ENCODE peak calls at places on chromosomes 1 and 21, in five cellular contexts. F is psoas muscle, Y is A549, U is GM10248, D is glutamatergic neuron. P is an unnamed sample.

GRCh38 chr1:81032374-81032773 is 768.4 kb upstream of the ADGRL2 start:
- DNase-seq in U (no peak), Y (no peak), F (no peak), D (no peak), P (no peak)

GRCh38 chr1:82161651-82162238 is 361.0 kb downstream of the ADGRL2 start:
- DNase-seq in Y (no peak), D (no peak), U (peak; percentile 12), F (no peak), P (no peak)

GRCh38 chr21:31530918-31531705 is 128.4 kb upstream of the SOD1 start:
- DNase-seq in F (no peak), D (no peak), Y (no peak), U (no peak), P (no peak)

GRCh38 chr1:220498188-220498587 is 29.7 kb upstream of the MARK1 start:
- DNase-seq in F (no peak), Y (no peak), U (no peak), D (peak; percentile 74), P (no peak)

GRCh38 chr1:183416850-183417690 is 1.1 kb downstream of the NMNAT2 start:
- DNase-seq in F (peak; percentile 60), D (peak; percentile 79), U (peak; percentile 40), Y (peak; percentile 35), P (no peak)

GRCh38 chr1:9143250-9143649 is 14.3 kb upstream of the GPR157 start:
- DNase-seq in D (no peak), Y (no peak), U (no peak), F (peak; percentile 50), P (no peak)

GRCh38 chr1:36653850-36654249 is 171.1 kb upstream of the CSF3R start:
- DNase-seq in Y (peak; percentile 14), D (no peak), U (no peak), F (peak; percentile 24), P (no peak)

GRCh38 chr1:19877821-19878636 is 4.2 kb upstream of the OTUD3 start:
- DNase-seq in F (no peak), Y (no peak), U (no peak), D (no peak), P (no peak)

GRCh38 chr1:194280463-194280862 is 1094.0 kb upstream of the B3GALT2 start:
- DNase-seq in D (no peak), F (no peak), Y (no peak), U (no peak), P (no peak)

DNA sequence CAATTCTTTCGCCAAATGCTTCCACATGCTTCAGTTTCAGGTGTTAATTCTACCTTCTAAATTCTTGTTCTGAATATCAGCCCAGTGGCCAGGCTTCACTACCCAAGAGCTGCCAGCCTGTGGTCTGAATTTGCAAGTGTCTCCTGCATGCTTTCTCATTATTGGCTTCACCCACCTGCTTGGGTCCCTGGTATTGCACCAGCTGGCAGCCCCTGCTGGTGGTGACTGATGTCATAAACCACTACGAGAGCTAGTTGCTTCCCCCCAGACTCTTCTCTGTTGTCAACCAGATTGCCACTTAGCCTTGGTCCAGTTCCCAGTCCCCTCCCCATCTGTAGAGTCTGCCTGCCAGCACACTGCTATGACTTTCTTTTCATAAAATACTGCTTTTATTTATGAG is 197.7 kb upstream of the DUSP10 start:
- DNase-seq in D (peak; percentile 42), Y (no peak), F (no peak), U (no peak), P (no peak)
- TF ChIP-seq CTCF in D (no peak), Y (no peak), F (no peak), U (no peak), P (no peak)

GRCh38 chr1:52747450-52747849 is 21.2 kb downstream of the ZYG11B start:
- DNase-seq in F (no peak), U (no peak), D (no peak), Y (no peak), P (no peak)

GRCh38 chr1:52746189-52746588 is 19.9 kb downstream of the ZYG11B start:
- DNase-seq in D (no peak), Y (no peak), F (no peak), U (no peak), P (no peak)

GRCh38 chr1:52752427-52752826 is 26.2 kb downstream of the ZYG11B start:
- DNase-seq in U (no peak), Y (no peak), F (no peak), D (no peak), P (no peak)

GRCh38 chr1:52751589-52752306 is 25.5 kb downstream of the ZYG11B start:
- DNase-seq in D (no peak), U (no peak), F (no peak), Y (no peak), P (no peak)

GRCh38 chr1:52748119-52748518 is 21.9 kb downstream of the ZYG11B start:
- DNase-seq in F (no peak), Y (peak; percentile 10), U (no peak), D (no peak), P (no peak)
- TF ChIP-seq CTCF in F (peak; percentile 54), Y (peak; percentile 42), U (no peak), D (no peak), P (no peak)

GRCh38 chr1:162397943-162398560 is 13.9 kb downstream of the SH2D1B start:
- DNase-seq in D (no peak), U (no peak), F (no peak), Y (no peak), P (no peak)

GRCh38 chr1:162397039-162397448 is 14.9 kb downstream of the SH2D1B start:
- DNase-seq in Y (peak; percentile 15), F (no peak), U (no peak), D (no peak), P (no peak)

GRCh38 chr1:162404550-162405160 is 7.3 kb downstream of the SH2D1B start:
- DNase-seq in Y (no peak), U (no peak), F (no peak), D (no peak), P (no peak)

GRCh38 chr1:162398999-162399580 is 12.8 kb downstream of the SH2D1B start:
- DNase-seq in D (no peak), F (no peak), U (no peak), Y (no peak), P (no peak)

DNA sequence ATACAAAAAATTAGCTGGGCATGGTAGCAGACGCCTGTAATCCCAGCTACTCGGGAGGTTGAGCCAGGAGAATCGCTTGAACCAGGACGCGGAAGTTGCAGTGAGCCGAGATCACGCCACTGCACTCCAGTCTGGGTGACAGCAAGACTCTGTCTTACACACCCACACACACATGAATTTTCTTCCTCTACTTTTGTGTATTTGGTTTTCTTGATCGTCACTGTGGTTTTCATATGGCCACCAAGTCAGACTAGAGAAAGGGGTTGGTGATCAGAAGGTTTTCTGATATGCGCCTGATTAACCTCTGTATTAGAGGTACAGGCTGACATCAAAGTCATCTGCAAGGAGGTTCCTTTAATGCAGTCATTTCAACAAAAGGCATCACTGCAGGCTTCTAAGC is 11.1 kb downstream of the SH2D1B start:
- DNase-seq in Y (no peak), U (no peak), F (no peak), D (no peak), P (no peak)
- TF ChIP-seq CTCF in Y (no peak), U (no peak), F (no peak), D (no peak), P (no peak)

DNA sequence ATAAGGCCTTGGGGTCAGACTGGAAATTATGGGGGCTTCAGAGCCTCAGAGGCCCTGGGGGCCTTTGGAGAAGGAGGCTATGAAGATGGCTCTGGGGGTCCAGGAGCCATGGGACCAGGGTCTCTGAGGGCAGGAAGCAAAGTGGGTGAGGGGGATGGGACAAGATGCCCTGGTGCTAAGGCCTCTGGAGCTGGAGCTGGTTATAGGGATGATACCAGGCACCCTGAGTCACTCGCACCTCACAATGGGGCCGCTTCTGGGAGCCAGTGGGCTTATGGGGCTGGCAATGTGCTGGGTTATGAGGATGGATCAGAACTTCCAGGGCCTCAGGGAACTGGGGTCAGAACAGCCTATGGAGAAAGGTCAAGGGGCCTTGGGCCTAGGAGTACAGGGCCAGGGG is 17.6 kb downstream of the IGFN1 start:
- DNase-seq in Y (no peak), U (no peak), D (no peak), F (no peak), P (no peak)
- TF ChIP-seq CTCF in Y (no peak), U (no peak), D (no peak), F (no peak), P (no peak)

GRCh38 chr1:209648366-209648765 is 3.9 kb downstream of the LAMB3 start:
- DNase-seq in F (no peak), D (no peak), Y (no peak), U (no peak), P (no peak)

GRCh38 chr1:209648931-209649776 is 3.1 kb downstream of the LAMB3 start:
- DNase-seq in F (no peak), Y (peak; percentile 87), U (no peak), D (no peak), P (no peak)

GRCh38 chr1:209647212-209647611 is 5.0 kb downstream of the LAMB3 start:
- DNase-seq in U (no peak), Y (no peak), D (no peak), F (no peak), P (no peak)

GRCh38 chr1:209645574-209646452 is 6.4 kb downstream of the LAMB3 start:
- DNase-seq in U (no peak), Y (no peak), D (no peak), F (no peak), P (no peak)

GRCh38 chr1:209646558-209646957 is 5.7 kb downstream of the LAMB3 start:
- DNase-seq in F (no peak), Y (peak; percentile 23), U (no peak), D (no peak), P (no peak)
- TF ChIP-seq CTCF in F (peak; percentile 25), Y (no peak), U (no peak), D (no peak), P (no peak)

GRCh38 chr1:32200226-32201010 is at the start of gene CCDC28B:
- DNase-seq in F (peak; percentile 77), U (peak; percentile 78), D (peak; percentile 86), Y (no peak), P (peak; percentile 75)
- TF ChIP-seq CTCF in F (no peak), U (no peak), D (no peak), Y (no peak), P (no peak)